ENCODE peak calls at places on chromosomes 2 and 18, in seven cellular contexts. J, P, N, M, I, X and H are unnamed samples.

GRCh38 chr2:230824406-230824978 is 40.2 kb upstream of the ITM2C start:
- DNase-seq in M (peak; percentile 66), P (peak; percentile 87), I (peak; percentile 83), J (peak; percentile 77), N (peak; percentile 81), X (peak; percentile 45), H (peak; percentile 81)

GRCh38 chr2:239234151-239234825 is 166.5 kb downstream of the HDAC4 start:
- DNase-seq in J (no peak), M (no peak), P (no peak), X (no peak), N (no peak), I (no peak), H (no peak)

GRCh38 chr18:22088029-22088428 is 81.4 kb upstream of the GATA6 start:
- DNase-seq in X (no peak), M (no peak), I (no peak), J (no peak), N (no peak), P (no peak), H (no peak)

GRCh38 chr18:48300463-48300961 is 108.7 kb downstream of the ZBTB7C start:
- DNase-seq in N (peak; percentile 37), I (no peak), X (no peak), J (no peak), P (no peak), M (no peak), H (peak; percentile 21)

GRCh38 chr2:237280235-237280634 is 133.7 kb downstream of the COL6A3 start:
- DNase-seq in M (no peak), P (no peak), J (no peak), N (no peak), I (no peak), X (no peak), H (no peak)

GRCh38 chr2:85797959-85798358 is 44.2 kb downstream of the ATOH8 start:
- DNase-seq in M (no peak), I (peak; percentile 72), P (peak; percentile 77), N (peak; percentile 38), J (no peak), X (no peak), H (peak; percentile 22)

GRCh38 chr18:77650799-77651385 is 401.2 kb downstream of the GALR1 start:
- DNase-seq in N (peak; percentile 58), X (no peak), J (no peak), I (peak; percentile 85), M (peak; percentile 97), P (peak; percentile 24), H (no peak)

GRCh38 chr18:48027401-48027931 is 97.0 kb upstream of the SMAD2 start:
- DNase-seq in M (no peak), I (no peak), X (no peak), J (no peak), P (no peak), N (no peak), H (no peak)

GRCh38 chr2:127695491-127696472 is 5.5 kb upstream of the SFT2D3 start:
- DNase-seq in X (no peak), J (peak; percentile 27), N (no peak), I (peak; percentile 90), P (no peak), M (peak; percentile 82), H (no peak)

GRCh38 chr18:56374005-56374655 is 264.3 kb downstream of the TXNL1 start:
- DNase-seq in M (no peak), N (no peak), J (no peak), P (no peak), X (no peak), I (no peak), H (peak; percentile 2)

GRCh38 chr2:73131807-73132206 is 19.1 kb upstream of the RAB11FIP5 start:
- DNase-seq in X (no peak), I (no peak), J (no peak), N (no peak), M (no peak), P (no peak), H (no peak)

GRCh38 chr2:224650815-224651439 is 65.2 kb downstream of the CCDC195 start:
- DNase-seq in I (peak; percentile 72), J (peak; percentile 53), P (peak; percentile 57), N (peak; percentile 53), M (no peak), X (no peak), H (peak; percentile 67)

GRCh38 chr2:67792796-67793195 is 270.0 kb downstream of the C1D start:
- DNase-seq in N (no peak), X (no peak), I (no peak), P (no peak), M (no peak), J (no peak), H (no peak)

GRCh38 chr2:160491922-160492371 is 1.7 kb downstream of the RBMS1 start:
- DNase-seq in N (no peak), J (no peak), P (peak; percentile 57), X (no peak), M (no peak), I (no peak), H (no peak)

GRCh38 chr2:206062724-206063123 is 23.2 kb downstream of the INO80D start:
- DNase-seq in I (no peak), N (peak; percentile 20), J (no peak), X (no peak), P (no peak), M (no peak), H (no peak)

GRCh38 chr2:195937173-195937572 is 131.5 kb downstream of the DNAH7 start:
- DNase-seq in P (no peak), J (no peak), N (no peak), M (no peak), I (no peak), X (no peak), H (no peak)

GRCh38 chr2:74942263-74942662 is 16.2 kb upstream of the POLE4 start:
- DNase-seq in M (no peak), P (no peak), X (no peak), I (no peak), N (no peak), J (no peak), H (no peak)

GRCh38 chr2:226329180-226329579 is 470.4 kb downstream of the IRS1 start:
- DNase-seq in X (no peak), I (no peak), J (no peak), P (no peak), M (no peak), N (no peak), H (no peak)

GRCh38 chr2:234368861-234369261 is 128.0 kb downstream of the ARL4C start:
- DNase-seq in P (no peak), I (no peak), M (no peak), N (no peak), X (no peak), J (no peak), H (peak; percentile 24)

GRCh38 chr2:132416080-132416911 is at the start of gene GPR39:
- DNase-seq in I (peak; percentile 79), X (no peak), J (peak; percentile 94), P (peak; percentile 92), N (peak; percentile 31), M (peak; percentile 75), H (peak; percentile 61)

GRCh38 chr2:186575302-186575701 is 14.6 kb upstream of the ITGAV start:
- DNase-seq in X (no peak), N (peak; percentile 87), P (peak; percentile 94), J (peak; percentile 83), I (peak; percentile 41), M (no peak), H (no peak)
- TF ChIP-seq JUND in X (no peak), N (peak; percentile 96), P (peak; percentile 66), J (peak; percentile 84), I (peak; percentile 95), M (peak; percentile 14), H (no peak)

GRCh38 chr2:181356526-181356925 is 100.7 kb upstream of the ITGA4 start:
- DNase-seq in N (no peak), X (no peak), P (no peak), I (no peak), M (no peak), J (no peak), H (no peak)

GRCh38 chr2:181352158-181352557 is 105.0 kb upstream of the ITGA4 start:
- DNase-seq in P (no peak), J (no peak), N (no peak), M (no peak), I (no peak), X (no peak), H (no peak)

GRCh38 chr2:181357979-181358378 is 99.2 kb upstream of the ITGA4 start:
- DNase-seq in J (no peak), I (no peak), M (no peak), X (no peak), N (no peak), P (no peak), H (no peak)

GRCh38 chr2:181354626-181355025 is 102.6 kb upstream of the ITGA4 start:
- DNase-seq in M (no peak), N (no peak), X (no peak), J (no peak), I (no peak), P (no peak), H (no peak)
- TF ChIP-seq JUND in M (no peak), N (no peak), X (no peak), J (no peak), I (peak; percentile 55), P (no peak), H (no peak)

DNA sequence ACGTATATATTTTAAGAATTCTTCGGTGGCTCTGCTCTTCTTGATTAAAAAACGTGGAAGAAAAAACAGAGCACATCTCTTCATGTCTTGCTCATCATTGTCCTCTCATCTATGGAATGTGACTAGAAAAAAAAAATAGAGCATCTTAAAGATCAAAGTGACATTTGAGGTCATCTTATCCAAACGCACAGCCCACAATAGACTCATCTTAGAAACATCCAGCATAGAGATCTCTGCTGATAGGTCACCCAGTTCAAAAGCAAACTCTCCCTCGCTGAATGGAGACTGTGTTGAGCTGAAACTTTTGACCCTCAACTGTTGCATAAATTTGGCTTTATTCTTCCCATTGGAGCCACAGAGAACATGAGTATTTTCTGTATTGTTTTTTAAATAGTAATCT is 65.2 kb downstream of the CMPK2 start:
- DNase-seq in J (no peak), P (peak; percentile 21), M (no peak), I (no peak), N (no peak), X (no peak), H (no peak)
- TF ChIP-seq JUND in J (no peak), P (no peak), M (no peak), I (peak; percentile 31), N (no peak), X (no peak), H (no peak)

GRCh38 chr2:201984800-201985525 is 48.7 kb upstream of the FZD7 start:
- DNase-seq in J (no peak), P (no peak), I (peak; percentile 51), M (no peak), N (no peak), X (no peak), H (no peak)
- TF ChIP-seq JUND in J (no peak), P (no peak), I (no peak), M (no peak), N (no peak), X (no peak), H (no peak)

GRCh38 chr18:68455229-68455603 is 259.7 kb downstream of the TMX3 start:
- DNase-seq in P (no peak), N (no peak), M (no peak), I (no peak), J (no peak), X (no peak), H (no peak)
- TF ChIP-seq JUND in P (no peak), N (no peak), M (no peak), I (no peak), J (no peak), X (no peak), H (no peak)

GRCh38 chr2:152432206-152432653 is 97.3 kb downstream of the FMNL2 start:
- DNase-seq in M (no peak), J (no peak), P (peak; percentile 42), X (no peak), N (no peak), I (no peak), H (no peak)
- TF ChIP-seq JUND in M (no peak), J (no peak), P (no peak), X (no peak), N (no peak), I (no peak), H (no peak)